ENCODE peak calls at places on chromosome 6, in seven cellular contexts. I is GM10248, R is brain microvascular endothelial cell, L is COR-L47, F is activated gamma-delta T cell treated with Interleukin-2 at 50 U/mL for 16 hours, X is aorta, Z is D341Med. G is an unnamed sample.
A peak's percentile ranks its signal among the peaks of the same experiment; 100 is the strongest.

GRCh38 chr6:122799916-122800701 is 11.1 kb downstream of the SMPDL3A start:
- DNase-seq in I (no peak), R (peak; percentile 14), L (no peak), F (no peak), X (no peak), Z (no peak), G (no peak)

GRCh38 chr6:1870902-1871301 is 261.2 kb downstream of the FOXC1 start:
- DNase-seq in I (no peak), R (no peak), L (no peak), F (no peak), X (no peak), Z (no peak), G (no peak)

GRCh38 chr6:154218336-154218735 is 138.3 kb downstream of the IPCEF1 start:
- DNase-seq in I (no peak), R (no peak), L (no peak), F (no peak), X (no peak), Z (no peak), G (no peak)

GRCh38 chr6:105733556-105734162 is 330.8 kb upstream of the PREP start:
- DNase-seq in I (no peak), R (no peak), L (peak; percentile 39), F (no peak), X (no peak), Z (no peak), G (peak; percentile 23)

GRCh38 chr6:169568314-169569087 is 133.3 kb downstream of the WDR27 start:
- DNase-seq in I (no peak), R (no peak), L (no peak), F (no peak), X (no peak), Z (no peak), G (no peak)

GRCh38 chr6:42561986-42562385 is 1.8 kb upstream of the UBR2 start:
- DNase-seq in I (no peak), R (no peak), L (no peak), F (no peak), X (no peak), Z (no peak), G (no peak)

GRCh38 chr6:166437661-166438060 is 54.9 kb upstream of the MPC1 start:
- DNase-seq in I (no peak), R (no peak), L (no peak), F (no peak), X (no peak), Z (no peak), G (no peak)

GRCh38 chr6:104887350-104887749 is 27.6 kb upstream of the HACE1 start:
- DNase-seq in I (peak; percentile 25), R (peak; percentile 9), L (no peak), F (no peak), X (no peak), Z (no peak), G (no peak)

GRCh38 chr6:31762356-31762755 is at the start of gene SAPCD1:
- DNase-seq in I (no peak), R (no peak), L (no peak), F (no peak), X (no peak), Z (no peak), G (no peak)

GRCh38 chr6:147000545-147001488 is 203.4 kb upstream of the STXBP5 start:
- DNase-seq in I (no peak), R (peak; percentile 72), L (no peak), F (no peak), X (no peak), Z (no peak), G (no peak)

GRCh38 chr6:27825025-27825823 is 87.0 kb downstream of the OR2B2 start:
- DNase-seq in I (no peak), R (no peak), L (no peak), F (no peak), X (no peak), Z (no peak), G (no peak)

GRCh38 chr6:168123165-168123911 is 44.3 kb upstream of the FRMD1 start:
- DNase-seq in I (no peak), R (no peak), L (no peak), F (no peak), X (peak; percentile 25), Z (peak; percentile 38), G (no peak)

GRCh38 chr6:155248021-155249001 is 15.5 kb upstream of the CLDN20 start:
- DNase-seq in I (peak; percentile 64), R (peak; percentile 90), L (no peak), F (no peak), X (no peak), Z (peak; percentile 45), G (no peak)

GRCh38 chr6:147227770-147228320 is 23.6 kb downstream of the STXBP5 start:
- DNase-seq in I (no peak), R (no peak), L (no peak), F (no peak), X (no peak), Z (no peak), G (no peak)

GRCh38 chr6:165704001-165704748 is 41.1 kb upstream of the PDE10A start:
- DNase-seq in I (no peak), R (peak; percentile 77), L (no peak), F (no peak), X (no peak), Z (no peak), G (no peak)

GRCh38 chr6:42131531-42131930 is 10.9 kb downstream of the C6orf132 start:
- DNase-seq in I (no peak), R (peak; percentile 90), L (no peak), F (no peak), X (no peak), Z (no peak), G (no peak)

GRCh38 chr6:99350573-99350972 is 1.1 kb upstream of the FAXC start:
- DNase-seq in I (no peak), R (no peak), L (peak; percentile 37), F (no peak), X (no peak), Z (no peak), G (no peak)

GRCh38 chr6:111950661-111951426 is 77.6 kb upstream of the FYN start:
- DNase-seq in I (no peak), R (no peak), L (peak; percentile 80), F (no peak), X (peak; percentile 55), Z (no peak), G (peak; percentile 41)

GRCh38 chr6:137880633-137881521 is 13.8 kb downstream of the TNFAIP3 start:
- DNase-seq in I (no peak), R (no peak), L (no peak), F (no peak), X (no peak), Z (no peak), G (no peak)

GRCh38 chr6:44388135-44388487 is 605 bp downstream of the CDC5L start:
- DNase-seq in I (no peak), R (no peak), L (no peak), F (no peak), X (no peak), Z (no peak), G (no peak)

GRCh38 chr6:55882731-55883595 is 7.6 kb upstream of the BMP5 start:
- DNase-seq in I (no peak), R (peak; percentile 84), L (no peak), F (no peak), X (no peak), Z (no peak), G (peak; percentile 65)

GRCh38 chr6:49551126-49551865 is 828 bp downstream of the C6orf141 start:
- DNase-seq in I (no peak), R (no peak), L (no peak), F (no peak), X (no peak), Z (peak; percentile 56), G (no peak)

GRCh38 chr6:137661601-137662000 is 167.4 kb upstream of the OLIG3 start:
- DNase-seq in I (no peak), R (no peak), L (no peak), F (peak; percentile 32), X (no peak), Z (no peak), G (no peak)

GRCh38 chr6:47149554-47149953 is 107.4 kb upstream of the ADGRF1 start:
- DNase-seq in I (no peak), R (no peak), L (no peak), F (no peak), X (no peak), Z (no peak), G (no peak)

GRCh38 chr6:3449321-3449720 is 7.5 kb downstream of the SLC22A23 start:
- DNase-seq in I (no peak), R (no peak), L (no peak), F (no peak), X (no peak), Z (no peak), G (no peak)

GRCh38 chr6:73560853-73561407 is 40.1 kb upstream of the EEF1A1 start:
- DNase-seq in I (peak; percentile 52), R (no peak), L (no peak), F (no peak), X (no peak), Z (no peak), G (no peak)

GRCh38 chr6:753486-753885 is 60.5 kb upstream of the EXOC2 start:
- DNase-seq in I (no peak), R (no peak), L (no peak), F (no peak), X (no peak), Z (no peak), G (no peak)

GRCh38 chr6:56772737-56773184 is 130.1 kb upstream of the DST start:
- DNase-seq in I (no peak), R (peak; percentile 76), L (no peak), F (no peak), X (no peak), Z (no peak), G (no peak)

GRCh38 chr6:109879521-109879920 is 98.6 kb upstream of the GPR6 start:
- DNase-seq in I (no peak), R (no peak), L (no peak), F (no peak), X (no peak), Z (no peak), G (no peak)

GRCh38 chr6:98433325-98433724 is 401.0 kb upstream of the POU3F2 start:
- DNase-seq in I (no peak), R (no peak), L (no peak), F (no peak), X (no peak), Z (no peak), G (no peak)